ENCODE peak calls at places on chromosome 5, in eight cellular contexts. B, W, Q, M, U, N, P and O are unnamed samples. For H3K27me3, the result is how much of the 10 kb centered on the place peaks cover.

GRCh38 chr5:118506453-118506852 is 481.9 kb downstream of the DTWD2 start:
- DNase-seq in B (no peak), W (no peak), Q (no peak), M (no peak), U (no peak), N (no peak), P (no peak), O (no peak)

GRCh38 chr5:9069650-9070049 is 476.2 kb downstream of the SEMA5A start:
- DNase-seq in B (no peak), W (no peak), Q (no peak), M (peak), U (no peak), N (no peak), P (no peak), O (no peak)

GRCh38 chr5:8598996-8599395 is 730.0 kb downstream of the MTRR start:
- DNase-seq in B (no peak), W (no peak), Q (no peak), M (no peak), U (no peak), N (no peak), P (no peak), O (no peak)

GRCh38 chr5:66223637-66224036 is 79.5 kb downstream of the SREK1 start:
- DNase-seq in B (no peak), W (no peak), Q (no peak), M (no peak), U (no peak), N (no peak), P (peak), O (no peak)

GRCh38 chr5:83331842-83332241 is 139.7 kb upstream of the VCAN start:
- DNase-seq in B (no peak), W (no peak), Q (no peak), M (peak), U (no peak), N (no peak), P (peak), O (peak)

GRCh38 chr5:141507387-141508091 is 18.7 kb downstream of the PCDHGC5 start:
- DNase-seq in B (no peak), W (peak), Q (no peak), M (peak), U (no peak), N (no peak), P (peak), O (no peak)

GRCh38 chr5:107605596-107606125 is 65.1 kb downstream of the EFNA5 start:
- DNase-seq in B (no peak), W (no peak), Q (no peak), M (no peak), U (no peak), N (no peak), P (no peak), O (no peak)

GRCh38 chr5:39073759-39074008 is 515 bp downstream of the RICTOR start:
- DNase-seq in B (no peak), W (no peak), Q (no peak), M (no peak), U (no peak), N (no peak), P (no peak), O (no peak)

GRCh38 chr5:119356384-119357188 is 767 bp downstream of the TNFAIP8 start:
- DNase-seq in B (no peak), W (no peak), Q (no peak), M (no peak), U (no peak), N (no peak), P (peak), O (no peak)

GRCh38 chr5:134511796-134512660 is 13.4 kb upstream of the JADE2 start:
- DNase-seq in B (peak), W (peak), Q (no peak), M (peak), U (no peak), N (peak), P (peak), O (peak)

GRCh38 chr5:37774912-37775483 is 64.8 kb downstream of the GDNF start:
- DNase-seq in B (no peak), W (no peak), Q (peak), M (no peak), U (no peak), N (no peak), P (peak), O (peak)

GRCh38 chr5:138935466-138935865 is 60.3 kb upstream of the LRRTM2 start:
- DNase-seq in B (no peak), W (no peak), Q (no peak), M (no peak), U (no peak), N (no peak), P (no peak), O (no peak)

GRCh38 chr5:11903614-11904269 is 504 bp downstream of the CTNND2 start:
- DNase-seq in B (no peak), W (no peak), Q (no peak), M (peak), U (no peak), N (no peak), P (peak), O (no peak)

GRCh38 chr5:52710310-52710971 is 77.3 kb upstream of the ITGA1 start:
- DNase-seq in B (no peak), W (no peak), Q (no peak), M (no peak), U (no peak), N (no peak), P (no peak), O (no peak)

GRCh38 chr5:143505934-143506333 is 102.4 kb upstream of the NR3C1 start:
- DNase-seq in B (no peak), W (no peak), Q (no peak), M (no peak), U (no peak), N (no peak), P (no peak), O (no peak)

GRCh38 chr5:82259172-82259800 is 18.9 kb downstream of the RPS23 start:
- DNase-seq in B (no peak), W (no peak), Q (no peak), M (peak), U (no peak), N (no peak), P (peak), O (peak)

GRCh38 chr5:62011072-62011664 is 294.8 kb upstream of the KIF2A start:
- DNase-seq in B (no peak), W (no peak), Q (no peak), M (no peak), U (no peak), N (no peak), P (no peak), O (no peak)

GRCh38 chr5:77022511-77023417 is 7.4 kb upstream of the AGGF1 start:
- DNase-seq in B (no peak), W (no peak), Q (no peak), M (no peak), U (no peak), N (no peak), P (no peak), O (no peak)

GRCh38 chr5:138533973-138534941 is 8.8 kb downstream of the ETF1 start:
- DNase-seq in B (no peak), W (no peak), Q (no peak), M (no peak), U (no peak), N (no peak), P (peak), O (no peak)

GRCh38 chr5:74864823-74865222 is 1.4 kb downstream of the FAM169A start:
- DNase-seq in B (no peak), W (no peak), Q (no peak), M (no peak), U (no peak), N (no peak), P (no peak), O (peak)
- H3K27me3 ChIP-seq in B (under half), W (under half), Q (under half), M (under half), U (under half), N (under half), P (under half), O (under half)

GRCh38 chr5:170597876-170598275 is 94.1 kb downstream of the KCNIP1 start:
- DNase-seq in B (no peak), W (no peak), Q (no peak), M (no peak), U (no peak), N (no peak), P (peak), O (no peak)
- H3K27me3 ChIP-seq in B (under half), W (under half), Q (under half), M (under half), U (under half), N (under half), P (half or more), O (under half)

DNA sequence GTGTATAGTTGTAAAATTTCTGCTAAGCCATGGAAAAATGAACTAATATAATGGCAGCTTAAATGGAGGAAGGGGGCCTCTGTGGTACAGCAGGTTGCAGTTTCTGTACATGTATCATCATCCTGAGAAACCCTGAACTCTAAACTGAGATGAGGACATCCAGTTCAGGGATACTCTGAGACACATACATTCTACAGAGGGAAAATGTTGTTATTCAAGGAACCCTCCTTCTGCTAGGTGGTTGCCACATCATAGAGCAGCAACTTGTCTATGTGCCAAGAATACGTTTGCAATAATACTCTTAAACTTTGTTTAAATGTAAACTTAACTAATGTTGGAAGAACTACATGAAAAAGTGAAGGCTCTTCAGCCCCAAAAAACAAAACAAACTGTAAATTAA is 1310.8 kb upstream of the WWC1 start:
- DNase-seq in B (no peak), W (no peak), Q (no peak), M (no peak), U (no peak), N (no peak), P (no peak), O (no peak)
- H3K27me3 ChIP-seq in B (under half), W (under half), Q (under half), M (under half), U (under half), N (under half), P (under half), O (under half)

GRCh38 chr5:585556-585955 is 26.6 kb upstream of the CEP72 start:
- DNase-seq in B (no peak), W (no peak), Q (no peak), M (no peak), U (no peak), N (no peak), P (no peak), O (no peak)
- H3K27me3 ChIP-seq in B (under half), W (under half), Q (under half), M (under half), U (under half), N (half or more), P (under half), O (under half)

GRCh38 chr5:177409043-177409801 is at the start of gene F12:
- DNase-seq in B (no peak), W (no peak), Q (no peak), M (no peak), U (no peak), N (no peak), P (no peak), O (no peak)
- H3K27me3 ChIP-seq in B (under half), W (under half), Q (under half), M (under half), U (under half), N (under half), P (under half), O (under half)

GRCh38 chr5:135534609-135535419 is 950 bp downstream of the NEUROG1 start:
- DNase-seq in B (no peak), W (no peak), Q (no peak), M (no peak), U (no peak), N (no peak), P (peak), O (no peak)

GRCh38 chr5:135535420-135535819 is 344 bp downstream of the NEUROG1 start:
- DNase-seq in B (no peak), W (no peak), Q (no peak), M (no peak), U (no peak), N (no peak), P (peak), O (no peak)

GRCh38 chr5:135537271-135537670 is 1.5 kb upstream of the NEUROG1 start:
- DNase-seq in B (no peak), W (no peak), Q (no peak), M (no peak), U (no peak), N (no peak), P (no peak), O (no peak)

GRCh38 chr5:135537745-135538144 is 2.0 kb upstream of the NEUROG1 start:
- DNase-seq in B (no peak), W (no peak), Q (no peak), M (no peak), U (no peak), N (no peak), P (no peak), O (no peak)

GRCh38 chr5:135535820-135536801 is at the start of gene NEUROG1:
- DNase-seq in B (no peak), W (no peak), Q (no peak), M (no peak), U (no peak), N (no peak), P (no peak), O (no peak)
- H3K27me3 ChIP-seq in B (half or more), W (under half), Q (under half), M (half or more), U (under half), N (half or more), P (half or more), O (half or more)

GRCh38 chr5:3594514-3595101 is 1.0 kb upstream of the IRX1 start:
- DNase-seq in B (no peak), W (no peak), Q (no peak), M (peak), U (no peak), N (no peak), P (peak), O (no peak)
- H3K27me3 ChIP-seq in B (half or more), W (under half), Q (under half), M (under half), U (under half), N (half or more), P (under half), O (under half)